ENCODE peak calls at places on chromosomes 4 and X, in nine cellular contexts. W is T-helper 1 cell; X is GM12878; P is fibroblast of lung; M is AG04449; B is pancreas; K is T-cell; H is mucosa of gallbladder; C is stimulated activated naive CD8-positive, alpha-beta T cell treated with anti-CD3 and anti-CD28 coated beads, Interleukin-15, Interleukin-2, amounts not matched to agents 100 U/mL and 50 U/mL, for 24 hours. N is an unnamed sample.

GRCh38 chrX:8971116-8971515 is 62.8 kb downstream of the FAM9B start:
- DNase-seq in C (no peak), W (no peak), H (no peak), P (peak), M (no peak), B (no peak), K (no peak), X (no peak), N (peak)

GRCh38 chr4:184911310-184911709 is 85.5 kb upstream of the ACSL1 start:
- DNase-seq in M (no peak), X (no peak), W (no peak), P (peak), C (no peak), H (no peak), K (no peak), B (no peak), N (no peak)

GRCh38 chr4:69828828-69829227 is 31.1 kb downstream of the SULT1E1 start:
- DNase-seq in M (no peak), K (no peak), H (no peak), W (no peak), B (no peak), P (peak), X (no peak), C (no peak), N (no peak)

GRCh38 chr4:76420901-76421581 is at the start of gene CCDC158:
- DNase-seq in C (peak), P (peak), X (no peak), M (no peak), W (no peak), B (peak), H (no peak), K (no peak), N (no peak)

GRCh38 chr4:1177274-1178141 is 5.1 kb upstream of the SPON2 start:
- DNase-seq in W (no peak), P (no peak), B (no peak), M (no peak), H (no peak), K (no peak), C (peak), X (no peak), N (no peak)

GRCh38 chrX:132615396-132616131 is 126.7 kb upstream of the MBNL3 start:
- DNase-seq in W (peak), B (peak), K (no peak), P (peak), M (no peak), X (no peak), C (peak), H (peak), N (no peak)

GRCh38 chr4:107312366-107312765 is 276.3 kb upstream of the DKK2 start:
- DNase-seq in H (no peak), K (no peak), M (peak), P (no peak), B (no peak), C (no peak), W (no peak), X (no peak), N (no peak)

GRCh38 chr4:3873446-3874415 is 107.5 kb downstream of the ADRA2C start:
- DNase-seq in H (no peak), W (no peak), C (no peak), P (no peak), M (no peak), B (no peak), X (no peak), K (no peak), N (no peak)

GRCh38 chrX:40660381-40660780 is 13.0 kb upstream of the CXorf38 start:
- DNase-seq in H (no peak), X (no peak), K (no peak), M (no peak), W (no peak), P (no peak), B (no peak), C (no peak), N (no peak)

GRCh38 chr4:138050601-138051000 is 191.5 kb downstream of the SLC7A11 start:
- DNase-seq in H (no peak), C (no peak), M (no peak), K (no peak), X (no peak), P (no peak), W (no peak), B (no peak), N (no peak)

GRCh38 chrX:42602566-42602965 is 175.4 kb downstream of the PPP1R2C start:
- DNase-seq in K (no peak), P (no peak), B (no peak), M (no peak), H (no peak), W (no peak), X (no peak), C (no peak), N (no peak)

GRCh38 chr4:188841523-188841922 is 702.3 kb downstream of the TRIML1 start:
- DNase-seq in H (no peak), W (no peak), M (no peak), P (no peak), B (no peak), K (no peak), C (no peak), X (no peak), N (no peak)

GRCh38 chr4:73341454-73341853 is 62.6 kb upstream of the ALB start:
- DNase-seq in H (peak), W (no peak), C (no peak), P (peak), K (no peak), X (peak), B (peak), M (no peak), N (no peak)

GRCh38 chr4:56817840-56818491 is 3.5 kb downstream of the SPINK2 start:
- DNase-seq in M (no peak), H (no peak), W (no peak), C (peak), B (no peak), P (no peak), K (peak), X (peak), N (peak)

GRCh38 chr4:81106150-81106549 is 75.6 kb downstream of the BMP3 start:
- DNase-seq in P (no peak), M (no peak), C (no peak), K (no peak), W (no peak), B (no peak), X (no peak), H (no peak), N (no peak)

GRCh38 chrX:65480960-65481359 is 53.6 kb downstream of the LAS1L start:
- DNase-seq in K (no peak), B (no peak), W (no peak), M (no peak), H (no peak), P (no peak), X (no peak), C (no peak), N (no peak)

GRCh38 chr4:83112678-83113428 is 1.7 kb downstream of the PLAC8 start:
- DNase-seq in X (peak), W (no peak), K (peak), P (no peak), C (peak), B (no peak), M (no peak), H (no peak), N (no peak)

GRCh38 chr4:156493858-156494257 is 477.7 kb downstream of the PDGFC start:
- DNase-seq in W (no peak), B (no peak), M (no peak), X (no peak), K (no peak), H (no peak), P (no peak), C (no peak), N (no peak)

GRCh38 chrX:15349046-15349445 is 13.7 kb upstream of the PIGA start:
- DNase-seq in W (no peak), B (peak), X (no peak), M (no peak), C (peak), K (no peak), H (peak), P (peak), N (no peak)

GRCh38 chrX:132483523-132483922 is 5.3 kb downstream of the MBNL3 start:
- DNase-seq in H (no peak), P (no peak), W (no peak), M (no peak), K (no peak), B (no peak), C (no peak), X (no peak), N (no peak)

GRCh38 chr4:3529363-3529762 is 2.9 kb downstream of the LRPAP1 start:
- DNase-seq in X (no peak), K (no peak), W (no peak), B (no peak), M (no peak), C (no peak), P (no peak), H (no peak), N (no peak)

GRCh38 chrX:11097920-11098319 is 13.2 kb upstream of the HCCS start:
- DNase-seq in P (no peak), C (no peak), X (no peak), M (no peak), W (no peak), H (no peak), B (no peak), K (no peak), N (no peak)

GRCh38 chrX:103157511-103158316 is 57.2 kb upstream of the BEX4 start:
- DNase-seq in C (peak), H (peak), W (no peak), K (no peak), X (no peak), M (no peak), P (peak), B (peak), N (no peak)